ENCODE peak calls at places on chromosomes 4 and X, in seven cellular contexts. One of them, this sample, is unnamed.

GRCh38 chr4:107870916-107871786 is 46.4 kb downstream of the SGMS2 start:
- DNase-seq in myocyte: no peak
- DNase-seq in CD8-positive, alpha-beta T cell: no peak
- DNase-seq in HEK293T: no peak
- DNase-seq in iris pigment epithelial cell: no peak
- DNase-seq in ELR: no peak
- DNase-seq in AG04450: no peak
- DNase-seq in this sample: no peak

GRCh38 chrX:17167915-17168314 is 207.1 kb upstream of the NHS start:
- DNase-seq in CD8-positive, alpha-beta T cell: no peak
- DNase-seq in iris pigment epithelial cell: no peak
- DNase-seq in HEK293T: no peak
- DNase-seq in AG04450: no peak
- DNase-seq in myocyte: no peak
- DNase-seq in ELR: no peak
- DNase-seq in this sample: no peak

GRCh38 chr4:53196872-53197759 is 168.7 kb downstream of the SCFD2 start:
- DNase-seq in myocyte: peak; percentile 83
- DNase-seq in HEK293T: peak; percentile 36
- DNase-seq in AG04450: peak; percentile 64
- DNase-seq in iris pigment epithelial cell: peak; percentile 92
- DNase-seq in ELR: peak; percentile 77
- DNase-seq in CD8-positive, alpha-beta T cell: no peak
- DNase-seq in this sample: no peak

GRCh38 chr4:10733016-10733415 is 48.4 kb upstream of the CLNK start:
- DNase-seq in iris pigment epithelial cell: no peak
- DNase-seq in HEK293T: no peak
- DNase-seq in myocyte: no peak
- DNase-seq in AG04450: no peak
- DNase-seq in CD8-positive, alpha-beta T cell: peak; percentile 19
- DNase-seq in ELR: no peak
- DNase-seq in this sample: no peak

GRCh38 chrX:41137589-41137988 is 52.3 kb downstream of the USP9X start:
- DNase-seq in iris pigment epithelial cell: peak; percentile 17
- DNase-seq in AG04450: no peak
- DNase-seq in CD8-positive, alpha-beta T cell: no peak
- DNase-seq in HEK293T: no peak
- DNase-seq in myocyte: no peak
- DNase-seq in ELR: peak; percentile 35
- DNase-seq in this sample: no peak

GRCh38 chr4:155428128-155428527 is 51.4 kb upstream of the MAP9 start:
- DNase-seq in CD8-positive, alpha-beta T cell: no peak
- DNase-seq in iris pigment epithelial cell: no peak
- DNase-seq in myocyte: no peak
- DNase-seq in AG04450: no peak
- DNase-seq in HEK293T: no peak
- DNase-seq in ELR: no peak
- DNase-seq in this sample: no peak

GRCh38 chrX:114058988-114059418 is 524.9 kb upstream of the HTR2C start:
- DNase-seq in myocyte: no peak
- DNase-seq in CD8-positive, alpha-beta T cell: no peak
- DNase-seq in ELR: no peak
- DNase-seq in iris pigment epithelial cell: no peak
- DNase-seq in AG04450: no peak
- DNase-seq in HEK293T: no peak
- DNase-seq in this sample: no peak

GRCh38 chr4:55435136-55435535 is 39.4 kb downstream of the TMEM165 start:
- DNase-seq in myocyte: no peak
- DNase-seq in CD8-positive, alpha-beta T cell: no peak
- DNase-seq in AG04450: no peak
- DNase-seq in iris pigment epithelial cell: peak; percentile 49
- DNase-seq in ELR: peak; percentile 47
- DNase-seq in HEK293T: no peak
- DNase-seq in this sample: no peak

GRCh38 chr4:186900232-186900900 is 176.7 kb upstream of the FAT1 start:
- DNase-seq in myocyte: peak; percentile 65
- DNase-seq in HEK293T: no peak
- DNase-seq in iris pigment epithelial cell: peak; percentile 93
- DNase-seq in ELR: peak; percentile 77
- DNase-seq in AG04450: peak; percentile 24
- DNase-seq in CD8-positive, alpha-beta T cell: no peak
- DNase-seq in this sample: no peak

GRCh38 chrX:124216396-124217124 is 115.9 kb upstream of the TEX13D start:
- DNase-seq in CD8-positive, alpha-beta T cell: no peak
- DNase-seq in HEK293T: no peak
- DNase-seq in ELR: no peak
- DNase-seq in myocyte: no peak
- DNase-seq in iris pigment epithelial cell: no peak
- DNase-seq in AG04450: no peak
- DNase-seq in this sample: no peak

GRCh38 chr4:153651961-153652784 is 31.9 kb upstream of the TLR2 start:
- DNase-seq in ELR: peak; percentile 35
- DNase-seq in AG04450: no peak
- DNase-seq in CD8-positive, alpha-beta T cell: no peak
- DNase-seq in iris pigment epithelial cell: peak; percentile 45
- DNase-seq in HEK293T: no peak
- DNase-seq in myocyte: no peak
- DNase-seq in this sample: no peak

GRCh38 chrX:118271770-118272169 is 74.1 kb upstream of the WDR44 start:
- DNase-seq in HEK293T: no peak
- DNase-seq in CD8-positive, alpha-beta T cell: no peak
- DNase-seq in AG04450: no peak
- DNase-seq in iris pigment epithelial cell: peak; percentile 40
- DNase-seq in ELR: no peak
- DNase-seq in myocyte: peak; percentile 31
- DNase-seq in this sample: no peak

GRCh38 chr4:70666369-70666768 is at the start of gene JCHAIN:
- DNase-seq in iris pigment epithelial cell: peak; percentile 55
- DNase-seq in AG04450: no peak
- DNase-seq in HEK293T: no peak
- DNase-seq in ELR: peak; percentile 25
- DNase-seq in myocyte: no peak
- DNase-seq in CD8-positive, alpha-beta T cell: no peak
- DNase-seq in this sample: no peak

GRCh38 chr4:41209901-41210300 is 4.4 kb downstream of the APBB2 start:
- DNase-seq in HEK293T: no peak
- DNase-seq in myocyte: no peak
- DNase-seq in CD8-positive, alpha-beta T cell: no peak
- DNase-seq in iris pigment epithelial cell: no peak
- DNase-seq in ELR: no peak
- DNase-seq in AG04450: no peak
- DNase-seq in this sample: no peak

GRCh38 chrX:135892781-135893180 is 463 bp downstream of the CT45A10 start:
- DNase-seq in CD8-positive, alpha-beta T cell: no peak
- DNase-seq in iris pigment epithelial cell: no peak
- DNase-seq in myocyte: no peak
- DNase-seq in HEK293T: no peak
- DNase-seq in AG04450: no peak
- DNase-seq in ELR: no peak
- DNase-seq in this sample: no peak

GRCh38 chr4:153553155-153553819 is 87.1 kb downstream of the TMEM131L start:
- DNase-seq in AG04450: no peak
- DNase-seq in HEK293T: no peak
- DNase-seq in ELR: no peak
- DNase-seq in CD8-positive, alpha-beta T cell: no peak
- DNase-seq in iris pigment epithelial cell: no peak
- DNase-seq in myocyte: no peak
- DNase-seq in this sample: no peak

GRCh38 chr4:163167333-163167626 is 590 bp upstream of the NAF1 start:
- DNase-seq in HEK293T: peak; percentile 14
- DNase-seq in CD8-positive, alpha-beta T cell: no peak
- DNase-seq in ELR: peak; percentile 19
- DNase-seq in iris pigment epithelial cell: peak; percentile 15
- DNase-seq in myocyte: no peak
- DNase-seq in AG04450: no peak
- DNase-seq in this sample: no peak

GRCh38 chrX:103431316-103431715 is 55.0 kb downstream of the BEX3 start:
- DNase-seq in ELR: peak; percentile 70
- DNase-seq in AG04450: peak; percentile 18
- DNase-seq in HEK293T: no peak
- DNase-seq in myocyte: no peak
- DNase-seq in CD8-positive, alpha-beta T cell: no peak
- DNase-seq in iris pigment epithelial cell: peak; percentile 37
- DNase-seq in this sample: no peak

GRCh38 chr4:111778543-111778942 is 366.7 kb upstream of the FAM241A start:
- DNase-seq in AG04450: no peak
- DNase-seq in HEK293T: peak; percentile 23
- DNase-seq in CD8-positive, alpha-beta T cell: no peak
- DNase-seq in myocyte: peak; percentile 4
- DNase-seq in ELR: peak; percentile 58
- DNase-seq in iris pigment epithelial cell: peak; percentile 29
- DNase-seq in this sample: no peak

GRCh38 chr4:94690851-94691254 is 66.9 kb upstream of the BMPR1B start:
- DNase-seq in iris pigment epithelial cell: peak; percentile 67
- DNase-seq in ELR: peak; percentile 53
- DNase-seq in myocyte: no peak
- DNase-seq in HEK293T: no peak
- DNase-seq in AG04450: no peak
- DNase-seq in CD8-positive, alpha-beta T cell: no peak
- DNase-seq in this sample: no peak

GRCh38 chr4:60034371-60034770 is 1165.8 kb upstream of the ADGRL3 start:
- DNase-seq in myocyte: no peak
- DNase-seq in HEK293T: no peak
- DNase-seq in AG04450: no peak
- DNase-seq in ELR: no peak
- DNase-seq in iris pigment epithelial cell: no peak
- DNase-seq in CD8-positive, alpha-beta T cell: no peak
- DNase-seq in this sample: no peak

GRCh38 chr4:30208731-30209435 is 511.3 kb upstream of the PCDH7 start:
- DNase-seq in ELR: peak; percentile 80
- DNase-seq in CD8-positive, alpha-beta T cell: no peak
- DNase-seq in AG04450: no peak
- DNase-seq in myocyte: no peak
- DNase-seq in iris pigment epithelial cell: peak; percentile 47
- DNase-seq in HEK293T: no peak
- DNase-seq in this sample: no peak

GRCh38 chr4:152709675-152710438 is 30.1 kb upstream of the TMEM154 start:
- DNase-seq in ELR: no peak
- DNase-seq in CD8-positive, alpha-beta T cell: no peak
- DNase-seq in myocyte: no peak
- DNase-seq in iris pigment epithelial cell: peak; percentile 4
- DNase-seq in AG04450: no peak
- DNase-seq in HEK293T: peak; percentile 20
- DNase-seq in this sample: peak; percentile 38

GRCh38 chr4:621296-622070 is 3.9 kb upstream of the PDE6B start:
- DNase-seq in HEK293T: no peak
- DNase-seq in myocyte: peak; percentile 46
- DNase-seq in ELR: no peak
- DNase-seq in CD8-positive, alpha-beta T cell: no peak
- DNase-seq in iris pigment epithelial cell: no peak
- DNase-seq in AG04450: no peak
- DNase-seq in this sample: no peak

GRCh38 chr4:14640476-14640875 is 361.8 kb upstream of the CPEB2 start:
- DNase-seq in ELR: no peak
- DNase-seq in CD8-positive, alpha-beta T cell: no peak
- DNase-seq in iris pigment epithelial cell: no peak
- DNase-seq in myocyte: peak; percentile 9
- DNase-seq in AG04450: no peak
- DNase-seq in HEK293T: no peak
- DNase-seq in this sample: no peak

GRCh38 chr4:2761035-2761923 is 5.1 kb upstream of the TNIP2 start:
- DNase-seq in iris pigment epithelial cell: peak; percentile 32
- DNase-seq in AG04450: no peak
- DNase-seq in ELR: no peak
- DNase-seq in HEK293T: no peak
- DNase-seq in CD8-positive, alpha-beta T cell: no peak
- DNase-seq in myocyte: no peak
- DNase-seq in this sample: no peak

GRCh38 chr4:187865914-187866313 is 129.7 kb upstream of the ZFP42 start:
- DNase-seq in AG04450: no peak
- DNase-seq in CD8-positive, alpha-beta T cell: no peak
- DNase-seq in ELR: no peak
- DNase-seq in myocyte: no peak
- DNase-seq in iris pigment epithelial cell: no peak
- DNase-seq in HEK293T: no peak
- DNase-seq in this sample: no peak

GRCh38 chrX:49153467-49153866 is 9.1 kb upstream of the MAGIX start:
- DNase-seq in AG04450: no peak
- DNase-seq in CD8-positive, alpha-beta T cell: no peak
- DNase-seq in iris pigment epithelial cell: no peak
- DNase-seq in HEK293T: no peak
- DNase-seq in ELR: no peak
- DNase-seq in myocyte: no peak
- DNase-seq in this sample: no peak

GRCh38 chr4:122583906-122584305 is 37.0 kb downstream of the IL21 start:
- DNase-seq in HEK293T: peak; percentile 26
- DNase-seq in ELR: no peak
- DNase-seq in iris pigment epithelial cell: peak; percentile 75
- DNase-seq in AG04450: no peak
- DNase-seq in CD8-positive, alpha-beta T cell: no peak
- DNase-seq in myocyte: no peak
- DNase-seq in this sample: no peak

GRCh38 chr4:188665466-188665865 is 526.2 kb downstream of the TRIML1 start:
- DNase-seq in iris pigment epithelial cell: no peak
- DNase-seq in HEK293T: no peak
- DNase-seq in CD8-positive, alpha-beta T cell: no peak
- DNase-seq in myocyte: no peak
- DNase-seq in AG04450: no peak
- DNase-seq in ELR: no peak
- DNase-seq in this sample: no peak

GRCh38 chr4:3073158-3074077 is 920 bp downstream of the HTT-AS start:
- DNase-seq in ELR: peak; percentile 3
- DNase-seq in HEK293T: no peak
- DNase-seq in iris pigment epithelial cell: no peak
- DNase-seq in myocyte: no peak
- DNase-seq in AG04450: no peak
- DNase-seq in CD8-positive, alpha-beta T cell: peak; percentile 27
- DNase-seq in this sample: no peak

GRCh38 chrX:110384490-110384889 is 25.8 kb downstream of the RTL9 start:
- DNase-seq in myocyte: peak; percentile 61
- DNase-seq in AG04450: no peak
- DNase-seq in HEK293T: no peak
- DNase-seq in ELR: peak; percentile 80
- DNase-seq in CD8-positive, alpha-beta T cell: no peak
- DNase-seq in iris pigment epithelial cell: peak; percentile 53
- DNase-seq in this sample: no peak